ENCODE peak calls at places on chromosomes 6 and 20, in four cellular contexts. One of them, this sample, is unnamed.
A peak's percentile ranks its signal among the peaks of the same experiment; 100 is the strongest.

GRCh38 chr20:16821211-16822089 is 73.3 kb downstream of the OTOR start:
- DNase-seq in astrocyte: peak; percentile 6
- DNase-seq in heart right ventricle: no peak
- DNase-seq in prostate gland: no peak
- DNase-seq in this sample: peak; percentile 14

GRCh38 chr6:31559958-31560696 is 12.0 kb upstream of the LTA start:
- DNase-seq in heart right ventricle: peak; percentile 85
- DNase-seq in astrocyte: peak; percentile 46
- DNase-seq in prostate gland: no peak
- DNase-seq in this sample: no peak

GRCh38 chr6:92122746-92123145 is 1296.6 kb downstream of the EPHA7 start:
- DNase-seq in heart right ventricle: no peak
- DNase-seq in astrocyte: no peak
- DNase-seq in prostate gland: no peak
- DNase-seq in this sample: peak; percentile 28

GRCh38 chr6:156783958-156784357 is 6.8 kb downstream of the ARID1B start:
- DNase-seq in astrocyte: no peak
- DNase-seq in prostate gland: no peak
- DNase-seq in heart right ventricle: no peak
- DNase-seq in this sample: no peak

GRCh38 chr20:63625771-63626423 is 1.0 kb downstream of the GMEB2 start:
- DNase-seq in prostate gland: no peak
- DNase-seq in heart right ventricle: no peak
- DNase-seq in astrocyte: peak; percentile 36
- DNase-seq in this sample: peak; percentile 4

GRCh38 chr6:31011153-31011552 is 879 bp downstream of the MUC22 start:
- DNase-seq in heart right ventricle: no peak
- DNase-seq in prostate gland: no peak
- DNase-seq in astrocyte: no peak
- DNase-seq in this sample: no peak

GRCh38 chr6:107665386-107665785 is 158.7 kb downstream of the SCML4 start:
- DNase-seq in heart right ventricle: no peak
- DNase-seq in astrocyte: peak; percentile 70
- DNase-seq in prostate gland: no peak
- DNase-seq in this sample: no peak

GRCh38 chr6:47729019-47729418 is 30.6 kb downstream of the ADGRF4 start:
- DNase-seq in heart right ventricle: no peak
- DNase-seq in astrocyte: peak; percentile 59
- DNase-seq in prostate gland: no peak
- DNase-seq in this sample: peak; percentile 86

GRCh38 chr6:166626177-166627038 is 643 bp downstream of the RPS6KA2 start:
- DNase-seq in heart right ventricle: no peak
- DNase-seq in astrocyte: no peak
- DNase-seq in prostate gland: no peak
- DNase-seq in this sample: peak; percentile 43

GRCh38 chr20:44946266-44946852 is 13.8 kb downstream of the TOMM34 start:
- DNase-seq in prostate gland: no peak
- DNase-seq in astrocyte: no peak
- DNase-seq in heart right ventricle: no peak
- DNase-seq in this sample: no peak

GRCh38 chr6:13267142-13267621 is 61.2 kb downstream of the TBC1D7 start:
- DNase-seq in astrocyte: peak; percentile 20
- DNase-seq in heart right ventricle: no peak
- DNase-seq in prostate gland: no peak
- DNase-seq in this sample: peak; percentile 40

DNA sequence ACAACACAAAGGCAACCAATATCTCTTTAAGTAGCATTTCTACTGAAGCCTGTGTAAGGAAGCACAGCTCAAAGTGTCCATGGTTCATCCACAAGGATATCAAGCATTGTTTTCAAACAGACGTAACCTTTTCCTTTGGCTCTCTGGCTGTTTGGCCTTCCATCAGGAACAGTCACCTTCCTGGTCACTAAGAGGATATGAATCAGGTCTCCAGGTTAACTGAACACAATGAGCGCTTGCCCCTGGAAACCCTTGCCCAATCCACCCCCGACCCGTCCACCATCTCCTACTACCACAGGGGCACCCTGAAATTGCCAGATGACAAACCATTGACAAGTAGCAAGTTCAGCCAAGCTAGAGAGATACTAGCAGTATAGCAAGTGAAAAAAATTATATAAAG is 114.4 kb upstream of the COL21A1 start:
- DNase-seq in heart right ventricle: peak; percentile 25
- DNase-seq in astrocyte: no peak
- DNase-seq in prostate gland: no peak
- DNase-seq in this sample: no peak
- H3K27ac ChIP-seq in heart right ventricle: peak overlapping the region; percentile 29
- H3K27ac ChIP-seq in astrocyte: no peak overlapping the region
- H3K27ac ChIP-seq in prostate gland: no peak overlapping the region
- H3K27ac ChIP-seq in this sample: no peak overlapping the region

DNA sequence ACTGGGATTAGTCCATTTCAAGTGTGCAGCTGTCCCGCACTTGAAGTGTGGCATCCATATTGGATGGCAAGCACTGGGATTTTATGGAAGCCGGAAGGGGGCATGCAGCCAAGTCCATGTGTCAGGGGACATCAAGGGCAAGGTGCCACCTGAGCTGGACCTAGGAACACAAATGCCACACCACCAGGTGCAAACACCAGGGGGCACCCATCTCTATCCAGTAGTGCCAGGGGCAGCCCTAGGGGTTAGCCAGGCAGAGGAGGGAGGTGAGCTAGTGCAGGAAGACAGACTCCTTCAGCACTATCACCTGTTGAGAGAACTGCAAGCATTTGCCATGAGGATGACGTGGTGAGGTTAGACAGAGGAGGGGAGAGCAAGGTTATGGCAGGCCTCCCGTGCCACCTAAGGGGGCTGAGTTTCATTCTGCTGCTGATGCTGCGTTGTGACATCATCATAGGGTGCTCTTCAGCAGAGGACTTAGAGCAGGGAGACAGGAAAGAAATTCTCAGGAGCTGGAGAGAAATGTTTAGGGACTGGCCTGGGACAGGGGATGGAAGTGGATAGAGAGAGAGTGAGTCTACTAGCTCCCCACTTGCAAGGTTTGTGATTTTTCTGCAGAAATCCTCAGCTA is 192.6 kb upstream of the SLC24A3 start:
- DNase-seq in prostate gland: no peak
- DNase-seq in astrocyte: no peak
- DNase-seq in heart right ventricle: no peak
- DNase-seq in this sample: no peak
- TF ChIP-seq CTCF in prostate gland: no peak
- TF ChIP-seq CTCF in astrocyte: no peak
- TF ChIP-seq CTCF in heart right ventricle: no peak
- TF ChIP-seq CTCF in this sample: no peak

DNA sequence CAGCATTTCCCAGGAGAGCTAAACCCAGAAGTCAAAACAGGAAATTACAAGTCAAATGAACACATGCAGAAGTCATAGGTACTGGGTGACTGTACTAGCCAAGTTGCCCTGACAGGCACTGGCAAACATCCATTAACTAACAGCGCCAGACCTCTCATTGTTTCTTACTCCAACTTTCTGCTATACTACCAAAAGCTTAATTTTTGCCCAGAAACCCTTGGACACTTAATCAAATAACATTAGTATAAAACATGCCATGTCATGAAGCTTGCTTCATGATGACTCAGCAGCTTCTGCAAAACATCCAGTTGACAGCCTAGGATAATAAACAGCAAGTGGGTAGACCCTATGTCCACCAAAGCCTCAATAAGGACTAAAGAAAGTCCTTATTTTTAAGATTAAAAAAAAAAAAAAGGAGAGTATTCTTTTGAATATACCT is 3.5 kb downstream of the NUP153 start:
- DNase-seq in astrocyte: peak; percentile 83
- DNase-seq in prostate gland: no peak
- DNase-seq in heart right ventricle: peak; percentile 10
- DNase-seq in this sample: peak; percentile 76
- H3K4me1 ChIP-seq in astrocyte: peaks cover 19% of the 10 kb centered on the region
- H3K4me1 ChIP-seq in prostate gland: no peaks in the 10 kb centered on the region
- H3K4me1 ChIP-seq in heart right ventricle: peaks cover 57% of the 10 kb centered on the region
- H3K4me1 ChIP-seq in this sample: peaks cover 30% of the 10 kb centered on the region

GRCh38 chr20:41180599-41181333 is 43.4 kb downstream of the PLCG1 start:
- DNase-seq in heart right ventricle: peak; percentile 2
- DNase-seq in prostate gland: no peak
- DNase-seq in astrocyte: no peak
- DNase-seq in this sample: no peak

GRCh38 chr20:41179961-41180360 is 42.6 kb downstream of the PLCG1 start:
- DNase-seq in heart right ventricle: peak; percentile 4
- DNase-seq in prostate gland: no peak
- DNase-seq in astrocyte: no peak
- DNase-seq in this sample: no peak

GRCh38 chr20:41177636-41178035 is 40.3 kb downstream of the PLCG1 start:
- DNase-seq in prostate gland: no peak
- DNase-seq in heart right ventricle: peak; percentile 72
- DNase-seq in astrocyte: peak; percentile 91
- DNase-seq in this sample: peak; percentile 92

GRCh38 chr20:41178495-41178894 is 41.2 kb downstream of the PLCG1 start:
- DNase-seq in astrocyte: no peak
- DNase-seq in prostate gland: no peak
- DNase-seq in heart right ventricle: no peak
- DNase-seq in this sample: no peak

GRCh38 chr20:41178904-41179432 is 41.6 kb downstream of the PLCG1 start:
- DNase-seq in prostate gland: no peak
- DNase-seq in heart right ventricle: peak; percentile 56
- DNase-seq in astrocyte: no peak
- DNase-seq in this sample: no peak
- H3K27ac ChIP-seq in prostate gland: no peak overlapping the region
- H3K27ac ChIP-seq in heart right ventricle: peak overlapping the region; percentile 90
- H3K27ac ChIP-seq in astrocyte: peak overlapping the region; percentile 72
- H3K27ac ChIP-seq in this sample: no peak overlapping the region

GRCh38 chr6:2712102-2712501 is 38.6 kb downstream of the MYLK4 start:
- DNase-seq in prostate gland: no peak
- DNase-seq in astrocyte: no peak
- DNase-seq in heart right ventricle: no peak
- DNase-seq in this sample: no peak

GRCh38 chr6:2710412-2710811 is 40.3 kb downstream of the MYLK4 start:
- DNase-seq in heart right ventricle: no peak
- DNase-seq in astrocyte: no peak
- DNase-seq in prostate gland: no peak
- DNase-seq in this sample: no peak

GRCh38 chr6:2714359-2714895 is 36.3 kb downstream of the MYLK4 start:
- DNase-seq in prostate gland: no peak
- DNase-seq in astrocyte: peak; percentile 96
- DNase-seq in heart right ventricle: no peak
- DNase-seq in this sample: peak; percentile 54

GRCh38 chr6:2715737-2716136 is 35.0 kb downstream of the MYLK4 start:
- DNase-seq in heart right ventricle: no peak
- DNase-seq in astrocyte: no peak
- DNase-seq in prostate gland: no peak
- DNase-seq in this sample: no peak

DNA sequence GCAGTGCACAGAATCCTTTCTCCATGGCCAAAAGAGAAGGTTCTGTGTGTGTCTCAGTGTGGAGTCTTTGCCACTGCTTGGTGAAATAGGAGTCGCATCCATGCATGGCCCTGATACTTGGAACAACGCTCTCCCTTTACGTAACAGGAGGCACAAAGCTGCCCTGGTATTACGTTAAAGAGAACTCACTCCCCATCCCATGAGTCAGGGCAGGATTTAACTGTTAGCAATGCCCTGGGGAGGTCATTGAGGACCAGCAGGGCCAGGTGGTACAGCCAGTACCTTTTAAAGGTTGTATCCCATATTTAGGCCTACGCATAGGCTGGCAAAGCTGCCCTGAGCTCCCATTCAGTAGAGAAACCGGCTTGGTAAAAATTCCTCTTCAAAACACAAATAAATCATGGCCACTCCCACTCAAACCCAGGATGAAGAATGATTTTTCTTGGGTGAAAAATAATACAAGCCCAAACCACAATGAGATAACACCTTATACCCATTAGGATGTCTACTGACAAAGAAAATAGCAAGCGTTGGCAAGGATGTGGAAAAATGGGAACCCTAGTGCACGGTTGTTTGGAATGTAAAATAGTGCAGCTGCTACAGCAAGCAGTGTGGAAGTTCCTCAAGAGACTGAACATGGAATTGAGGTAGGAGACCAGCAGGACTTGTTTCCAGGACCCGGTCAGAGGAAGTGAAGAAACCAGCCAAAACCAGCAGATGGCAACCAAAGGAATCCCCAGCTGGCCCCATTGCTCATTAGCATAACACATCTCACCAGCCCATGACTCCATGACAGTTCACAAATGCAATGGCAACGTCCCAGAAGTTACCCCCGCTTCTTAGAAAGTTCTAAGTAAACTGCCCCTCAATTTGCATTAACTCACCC is 37.0 kb downstream of the MYLK4 start:
- DNase-seq in prostate gland: no peak
- DNase-seq in heart right ventricle: no peak
- DNase-seq in astrocyte: peak; percentile 83
- DNase-seq in this sample: no peak
- TF ChIP-seq CTCF in prostate gland: no peak
- TF ChIP-seq CTCF in heart right ventricle: no peak
- TF ChIP-seq CTCF in astrocyte: peak; percentile 10
- TF ChIP-seq CTCF in this sample: peak; percentile 15

GRCh38 chr20:19497064-19497463 is 261.0 kb upstream of the RIN2 start:
- DNase-seq in heart right ventricle: no peak
- DNase-seq in astrocyte: peak; percentile 61
- DNase-seq in prostate gland: no peak
- DNase-seq in this sample: peak; percentile 16
- H3K4me1 ChIP-seq in heart right ventricle: peaks cover 9% of the 10 kb centered on the region
- H3K4me1 ChIP-seq in astrocyte: peaks cover 18% of the 10 kb centered on the region
- H3K4me1 ChIP-seq in prostate gland: no peaks in the 10 kb centered on the region
- H3K4me1 ChIP-seq in this sample: peaks cover 5% of the 10 kb centered on the region

GRCh38 chr6:34391023-34391485 is 1.4 kb downstream of the NUDT3 start:
- DNase-seq in heart right ventricle: peak; percentile 33
- DNase-seq in prostate gland: peak; percentile 12
- DNase-seq in astrocyte: peak; percentile 67
- DNase-seq in this sample: peak; percentile 28

GRCh38 chr6:34391711-34392496 is 565 bp downstream of the NUDT3 start:
- DNase-seq in heart right ventricle: peak; percentile 54
- DNase-seq in astrocyte: peak; percentile 45
- DNase-seq in prostate gland: peak; percentile 24
- DNase-seq in this sample: peak; percentile 60

GRCh38 chr6:34389034-34389433 is 3.4 kb downstream of the NUDT3 start:
- DNase-seq in astrocyte: no peak
- DNase-seq in heart right ventricle: no peak
- DNase-seq in prostate gland: no peak
- DNase-seq in this sample: no peak

GRCh38 chr6:34392497-34393190 is at the start of gene NUDT3:
- DNase-seq in astrocyte: peak; percentile 83
- DNase-seq in heart right ventricle: peak; percentile 94
- DNase-seq in prostate gland: peak; percentile 93
- DNase-seq in this sample: peak; percentile 85

DNA sequence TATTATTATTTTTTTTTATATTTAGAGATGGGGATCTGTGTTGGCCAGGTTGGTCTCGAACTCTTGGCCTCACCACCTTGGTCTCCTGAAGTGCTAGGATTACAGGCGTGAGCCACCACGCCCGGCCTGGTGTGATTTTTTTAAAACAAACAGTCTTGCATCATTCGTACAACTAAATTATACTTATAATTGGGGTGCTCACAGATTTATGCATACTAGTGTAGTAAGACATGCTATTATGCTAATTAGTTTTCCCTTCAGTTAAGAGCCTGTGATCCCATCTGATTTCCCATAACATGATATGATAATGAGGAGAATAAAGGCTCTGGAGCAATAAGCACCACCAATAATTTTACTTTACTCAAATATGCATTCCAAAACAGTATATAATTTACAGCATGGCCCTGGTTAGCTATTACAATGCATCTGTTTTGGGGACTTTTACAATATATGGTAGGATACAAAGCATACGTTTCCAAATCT is 1.9 kb downstream of the NUDT3 start:
- DNase-seq in heart right ventricle: no peak
- DNase-seq in prostate gland: no peak
- DNase-seq in astrocyte: no peak
- DNase-seq in this sample: no peak
- H3K27ac ChIP-seq in heart right ventricle: peak overlapping the region; percentile 98
- H3K27ac ChIP-seq in prostate gland: no peak overlapping the region
- H3K27ac ChIP-seq in astrocyte: peak overlapping the region; percentile 78
- H3K27ac ChIP-seq in this sample: no peak overlapping the region

This sample was measured in foreskin keratinocyte.